ENCODE peak calls at places on chromosomes 2 and 18, in eight cellular contexts. B, F, M, W, A, D, O and N are unnamed samples. For H3K4me1, the result is how much of the 10 kb centered on the place peaks cover.

GRCh38 chr18:39314595-39314994 is 1749.0 kb upstream of the CELF4 start:
- DNase-seq in F (no peak), A (no peak), D (no peak), O (no peak), B (no peak), M (no peak), W (no peak), N (no peak)

GRCh38 chr2:17667898-17668297 is 85.7 kb downstream of the SMC6 start:
- DNase-seq in O (no peak), D (no peak), A (no peak), B (no peak), M (no peak), W (no peak), F (no peak), N (no peak)

GRCh38 chr2:115396579-115396978 is 954.1 kb downstream of the DPP10 start:
- DNase-seq in W (no peak), B (no peak), F (no peak), A (no peak), O (no peak), M (no peak), D (no peak), N (no peak)

GRCh38 chr2:230492107-230492506 is 76.1 kb downstream of the SP100 start:
- DNase-seq in O (no peak), D (no peak), W (no peak), B (no peak), A (no peak), F (no peak), M (no peak), N (no peak)

GRCh38 chr18:36693931-36694661 is 134.7 kb downstream of the TPGS2 start:
- DNase-seq in A (no peak), D (no peak), F (no peak), B (no peak), M (no peak), O (no peak), W (peak), N (no peak)

GRCh38 chr18:29185801-29186200 is 1008.9 kb upstream of the CDH2 start:
- DNase-seq in M (no peak), W (no peak), O (no peak), D (no peak), A (no peak), F (no peak), B (no peak), N (no peak)

GRCh38 chr2:169072163-169072925 is 3.0 kb downstream of the DHRS9 start:
- DNase-seq in W (no peak), A (no peak), F (no peak), M (no peak), B (no peak), D (no peak), O (no peak), N (no peak)

GRCh38 chr18:37537868-37538525 is 27.6 kb downstream of the CELF4 start:
- DNase-seq in M (peak), O (no peak), D (peak), A (peak), B (peak), F (no peak), W (peak), N (peak)

GRCh38 chr18:78273876-78274275 is 705.7 kb upstream of the SALL3 start:
- DNase-seq in D (no peak), M (no peak), O (no peak), F (no peak), B (no peak), W (no peak), A (no peak), N (no peak)

GRCh38 chr2:20538308-20539132 is 91.6 kb downstream of the RHOB start:
- DNase-seq in O (no peak), F (no peak), D (no peak), W (no peak), M (no peak), A (no peak), B (no peak), N (no peak)

GRCh38 chr2:162582357-162582798 is 238.4 kb downstream of the GCA start:
- DNase-seq in O (no peak), F (no peak), W (peak), A (no peak), D (no peak), B (peak), M (no peak), N (no peak)

GRCh38 chr2:27736031-27736889 is 35.3 kb upstream of the MRPL33 start:
- DNase-seq in D (no peak), M (no peak), F (no peak), W (no peak), B (no peak), A (no peak), O (no peak), N (no peak)

GRCh38 chr2:236572482-236572881 is 2.9 kb downstream of the ACKR3 start:
- DNase-seq in B (no peak), A (no peak), D (no peak), W (no peak), O (no peak), M (no peak), F (no peak), N (no peak)

GRCh38 chr2:105737980-105738657 is 6.6 kb upstream of the NCK2 start:
- DNase-seq in W (no peak), A (no peak), D (no peak), M (no peak), F (no peak), B (no peak), O (no peak), N (no peak)

GRCh38 chr2:19901201-19901457 is 654 bp downstream of the TTC32 start:
- DNase-seq in M (no peak), W (no peak), A (no peak), F (no peak), B (no peak), D (no peak), O (no peak), N (peak)

GRCh38 chr2:188293601-188294482 is 2.2 kb downstream of the GULP1 start:
- DNase-seq in D (no peak), A (peak), B (peak), O (no peak), F (no peak), M (peak), W (peak), N (peak)

GRCh38 chr18:26185267-26185666 is 41.0 kb upstream of the TAF4B start:
- DNase-seq in M (no peak), A (no peak), W (peak), D (no peak), F (no peak), O (no peak), B (no peak), N (no peak)

GRCh38 chr18:56221195-56222065 is 417.0 kb downstream of the TXNL1 start:
- DNase-seq in A (no peak), F (no peak), W (no peak), B (no peak), O (no peak), D (no peak), M (no peak), N (no peak)

GRCh38 chr2:240387669-240388358 is 47.6 kb upstream of the GPC1 start:
- DNase-seq in W (peak), F (no peak), A (peak), M (peak), O (no peak), D (peak), B (peak), N (peak)

GRCh38 chr2:174051741-174052638 is 86.8 kb upstream of the SP3 start:
- DNase-seq in A (no peak), D (no peak), B (peak), M (peak), F (no peak), O (no peak), W (peak), N (no peak)

GRCh38 chr18:52948878-52949444 is 609.0 kb downstream of the DCC start:
- DNase-seq in F (no peak), W (no peak), B (no peak), A (no peak), M (no peak), O (no peak), D (no peak), N (no peak)

GRCh38 chr2:227164745-227165350 is 424 bp downstream of the COL4A3 start:
- DNase-seq in O (peak), M (peak), F (no peak), A (peak), D (no peak), W (peak), B (peak), N (no peak)

GRCh38 chr2:128304330-128304714 is 14.3 kb downstream of the HS6ST1 start:
- DNase-seq in O (no peak), A (peak), M (no peak), B (no peak), W (no peak), F (no peak), D (no peak), N (no peak)

DNA sequence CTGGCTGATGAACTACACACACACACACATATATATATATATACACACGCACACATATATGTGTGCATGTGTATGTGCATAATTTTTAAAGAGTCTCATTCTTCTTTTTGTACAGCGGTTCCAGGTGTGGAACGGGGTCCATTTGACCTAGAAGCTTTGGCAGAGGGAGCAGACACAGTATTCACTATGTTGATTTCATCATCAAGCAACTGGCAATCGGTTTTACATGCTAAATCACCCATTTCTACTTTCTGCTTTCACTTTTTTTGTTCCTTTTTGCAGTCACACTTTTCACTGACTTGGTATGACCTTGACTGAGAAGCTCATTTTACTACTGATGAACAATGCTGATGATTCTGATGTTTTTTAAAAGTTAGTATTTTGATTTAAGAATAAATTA is 63.0 kb upstream of the PGAP1 start:
- DNase-seq in B (no peak), A (no peak), F (no peak), W (no peak), O (no peak), M (no peak), D (no peak), N (no peak)
- TF ChIP-seq EP300 in B (no peak), A (no peak), F (no peak), W (no peak), O (no peak), M (no peak), D (no peak), N (no peak)

GRCh38 chr2:205772983-205773382 is 90.7 kb downstream of the NRP2 start:
- DNase-seq in O (no peak), M (no peak), B (peak), W (no peak), A (no peak), F (no peak), D (no peak), N (no peak)

GRCh38 chr2:205769879-205770278 is 87.6 kb downstream of the NRP2 start:
- DNase-seq in F (no peak), B (peak), A (no peak), O (no peak), M (no peak), D (no peak), W (no peak), N (no peak)

GRCh38 chr2:205770557-205770956 is 88.3 kb downstream of the NRP2 start:
- DNase-seq in B (no peak), O (no peak), M (no peak), W (no peak), F (no peak), D (no peak), A (no peak), N (no peak)

GRCh38 chr2:205771063-205771462 is 88.8 kb downstream of the NRP2 start:
- DNase-seq in O (no peak), B (peak), F (no peak), M (no peak), D (no peak), A (no peak), W (peak), N (no peak)

GRCh38 chr2:205771666-205772065 is 89.4 kb downstream of the NRP2 start:
- DNase-seq in B (no peak), D (no peak), A (no peak), M (no peak), F (no peak), W (no peak), O (no peak), N (no peak)
- H3K4me1 ChIP-seq in B (half or more), D (under half), A (under half), M (under half), F (under half), W (half or more), O (under half), N (under half)

GRCh38 chr2:199977984-199978415 is 22.6 kb downstream of the MAIP1 start:
- DNase-seq in B (no peak), O (no peak), M (peak), W (peak), F (peak), D (no peak), A (no peak), N (no peak)
- TF ChIP-seq EP300 in B (no peak), O (no peak), M (no peak), W (no peak), F (peak), D (no peak), A (no peak), N (no peak)

DNA sequence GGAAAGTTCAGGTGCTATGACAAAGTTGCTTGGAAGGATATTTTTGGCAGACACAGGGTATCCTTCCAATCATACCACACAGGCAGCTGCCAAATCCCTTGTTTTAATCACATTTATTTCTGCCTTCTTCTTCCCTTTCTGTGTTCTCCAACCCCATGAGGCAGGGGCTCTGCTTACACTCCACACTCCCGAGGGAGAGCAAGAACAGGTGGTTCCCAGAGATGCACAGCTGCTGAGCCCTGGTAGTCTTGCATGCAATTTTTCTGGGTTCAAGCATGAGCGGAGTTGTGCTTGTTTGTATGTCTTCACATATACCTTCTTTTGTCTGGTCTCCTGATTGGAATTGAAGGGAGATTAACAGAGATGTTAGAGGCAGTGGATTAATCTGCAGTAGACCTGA is 251.7 kb upstream of the ST6GAL2 start:
- DNase-seq in F (no peak), D (no peak), B (no peak), O (no peak), A (no peak), W (no peak), M (no peak), N (no peak)
- H3K4me1 ChIP-seq in F (under half), D (under half), B (under half), O (under half), A (under half), W (under half), M (under half), N (under half)

DNA sequence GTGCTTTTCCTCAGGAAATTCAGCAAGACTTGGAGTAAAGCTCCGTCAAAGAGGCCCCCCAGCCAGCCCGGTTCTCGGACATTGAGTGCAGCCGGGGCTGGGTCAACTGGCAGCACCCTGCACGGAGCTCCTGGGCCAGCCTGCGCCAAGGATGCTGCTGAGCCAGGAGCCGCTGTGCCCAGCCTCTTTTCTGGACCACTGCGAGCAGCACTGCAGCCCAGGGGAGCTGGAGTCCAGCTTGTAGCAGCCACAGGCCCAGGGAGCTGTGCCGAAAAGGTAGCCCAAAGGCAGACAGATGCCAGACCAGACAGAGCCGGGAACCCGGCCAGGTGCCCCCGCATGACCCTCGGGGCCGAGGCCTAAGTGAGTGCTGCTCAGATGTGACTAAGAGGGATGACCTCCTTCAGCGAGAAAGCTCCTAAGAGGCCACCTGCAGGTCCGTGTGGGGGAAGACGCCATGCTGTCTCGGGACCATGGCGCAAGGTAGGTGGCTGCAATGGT is 7.3 kb downstream of the CLHC1 start:
- DNase-seq in O (no peak), W (peak), D (peak), B (no peak), M (no peak), F (no peak), A (peak), N (no peak)
- TF ChIP-seq EP300 in O (no peak), W (no peak), D (no peak), B (no peak), M (no peak), F (no peak), A (no peak), N (no peak)

GRCh38 chr2:102029405-102029804 is 37.6 kb downstream of the IL1R2 start:
- DNase-seq in O (no peak), D (no peak), F (no peak), A (no peak), M (no peak), B (no peak), W (no peak), N (no peak)
- H3K4me1 ChIP-seq in O (under half), D (under half), F (under half), A (under half), M (under half), B (under half), W (half or more), N (under half)

GRCh38 chr2:49251251-49251650 is 96.9 kb upstream of the FSHR start:
- DNase-seq in D (no peak), W (no peak), B (no peak), M (no peak), F (no peak), A (no peak), O (no peak), N (no peak)

GRCh38 chr2:49251766-49252165 is 97.5 kb upstream of the FSHR start:
- DNase-seq in W (no peak), M (no peak), B (no peak), O (no peak), F (no peak), A (no peak), D (no peak), N (no peak)

GRCh38 chr2:49254401-49254800 is 100.1 kb upstream of the FSHR start:
- DNase-seq in O (no peak), B (no peak), M (no peak), W (no peak), F (no peak), A (no peak), D (no peak), N (no peak)

DNA sequence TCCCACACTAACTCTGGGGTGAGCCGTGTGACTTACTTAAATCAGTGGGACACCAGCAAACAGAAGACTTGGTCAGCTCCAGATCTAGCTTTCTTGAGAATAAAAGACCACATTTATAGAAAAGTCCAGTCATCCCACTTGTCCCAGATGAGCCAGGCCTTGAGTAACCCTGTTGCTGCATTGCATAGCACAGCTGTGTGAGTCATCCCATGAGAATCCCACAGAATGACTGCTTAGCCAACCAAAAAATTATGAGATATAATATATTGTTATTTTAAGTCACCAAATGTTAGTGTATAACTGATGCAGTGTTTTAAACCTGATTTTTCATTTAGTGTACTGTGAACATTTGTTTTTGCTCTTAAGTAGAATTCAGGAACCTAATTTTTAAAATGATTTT is 94.2 kb upstream of the FSHR start:
- DNase-seq in M (no peak), D (no peak), A (no peak), W (peak), O (no peak), B (no peak), F (no peak), N (no peak)
- TF ChIP-seq EP300 in M (no peak), D (no peak), A (no peak), W (no peak), O (no peak), B (no peak), F (no peak), N (no peak)

DNA sequence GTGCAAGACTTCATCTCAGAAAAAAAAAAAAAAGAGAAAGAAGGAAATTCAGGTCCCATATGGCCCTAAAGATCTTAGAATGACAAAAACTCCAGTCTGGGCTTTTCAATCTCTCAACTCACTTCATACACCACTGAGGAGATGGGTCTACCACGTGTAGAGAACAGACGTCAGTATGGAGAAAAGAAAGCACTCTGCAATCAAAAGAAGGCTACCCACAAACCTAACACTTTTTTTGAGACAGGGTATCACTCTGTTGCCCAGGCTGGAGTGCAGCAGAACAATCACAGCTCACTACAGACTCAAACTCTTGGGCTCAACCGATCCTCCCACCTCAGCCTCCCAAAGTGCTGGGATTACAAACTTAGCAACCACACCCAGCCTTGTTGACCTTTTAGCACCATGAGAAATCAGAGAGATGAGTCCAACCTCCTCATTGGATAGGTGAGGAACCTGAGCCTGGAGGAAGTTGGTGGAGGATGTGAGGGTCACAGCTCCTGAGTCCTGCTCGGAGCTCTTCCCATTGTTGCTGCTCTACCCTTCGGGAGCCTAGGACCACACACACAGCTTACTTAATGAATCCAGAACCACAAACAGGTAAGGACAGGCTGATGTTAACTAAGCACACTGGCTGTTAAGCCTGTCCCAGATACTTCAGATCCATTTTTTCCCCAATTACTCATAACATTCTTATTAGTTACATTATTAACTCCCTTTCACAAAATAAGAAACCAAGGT is 23.7 kb downstream of the TBC1D8 start:
- DNase-seq in O (no peak), A (no peak), F (no peak), D (no peak), M (no peak), W (peak), B (no peak), N (no peak)
- H3K4me1 ChIP-seq in O (under half), A (under half), F (under half), D (under half), M (under half), W (half or more), B (half or more), N (under half)